ENCODE peak calls at places on chromosomes 13 and 19, in four cellular contexts. W, U, P and C are unnamed samples.

GRCh38 chr13:51804295-51805172 is 571 bp upstream of the DHRS12 start:
- DNase-seq in W (no peak), U (no peak), P (no peak), C (peak)

GRCh38 chr13:79782541-79783216 is 301.7 kb downstream of the NDFIP2 start:
- DNase-seq in W (peak), U (peak), P (no peak), C (peak)

GRCh38 chr13:100546713-100547405 is 41.7 kb downstream of the GGACT start:
- DNase-seq in W (no peak), U (no peak), P (no peak), C (no peak)

GRCh38 chr13:85798999-85799646 is at the start of gene SLITRK6:
- DNase-seq in W (no peak), U (peak), P (no peak), C (peak)

GRCh38 chr13:48402325-48402962 is 10.5 kb downstream of the LPAR6 start:
- DNase-seq in W (no peak), U (no peak), P (no peak), C (no peak)

GRCh38 chr19:39351537-39352037 is 9.4 kb downstream of the SAMD4B start:
- DNase-seq in W (no peak), U (no peak), P (no peak), C (no peak)

GRCh38 chr19:23436318-23436717 is 41.0 kb upstream of the ZNF91 start:
- DNase-seq in W (no peak), U (no peak), P (no peak), C (no peak)

GRCh38 chr19:10769533-10770491 is 51.9 kb downstream of the DNM2 start:
- DNase-seq in W (no peak), U (no peak), P (no peak), C (peak)

GRCh38 chr13:37869756-37870488 is at the start of gene TRPC4:
- DNase-seq in W (peak), U (peak), P (peak), C (peak)

GRCh38 chr19:41934849-41935374 is 6.7 kb upstream of the ERFL start:
- DNase-seq in W (peak), U (peak), P (peak), C (peak)

GRCh38 chr19:650121-650520 is 10.4 kb downstream of the FGF22 start:
- DNase-seq in W (no peak), U (no peak), P (no peak), C (no peak)

GRCh38 chr19:4523306-4524110 is 5.2 kb upstream of the PLIN4 start:
- DNase-seq in W (peak), U (no peak), P (no peak), C (peak)

GRCh38 chr13:110662105-110662504 is 43.8 kb downstream of the CARS2 start:
- DNase-seq in W (no peak), U (no peak), P (peak), C (no peak)

GRCh38 chr13:95784161-95784880 is 107.4 kb downstream of the DNAJC3 start:
- DNase-seq in W (no peak), U (no peak), P (no peak), C (no peak)

GRCh38 chr13:48222358-48223015 is 10.5 kb upstream of the ITM2B start:
- DNase-seq in W (no peak), U (no peak), P (no peak), C (no peak)

GRCh38 chr13:51643114-51643881 is 59.0 kb downstream of the WDFY2 start:
- DNase-seq in W (no peak), U (no peak), P (no peak), C (no peak)